ENCODE peak calls at places on chromosome 12, in five cellular contexts. M, G, B, E and J are unnamed samples.

GRCh38 chr12:83634726-83635267 is 948.1 kb downstream of the TMTC2 start:
- DNase-seq in M (no peak), G (no peak), B (no peak), E (no peak), J (no peak)

GRCh38 chr12:47949441-47950341 is 13.7 kb upstream of the TMEM106C start:
- DNase-seq in M (peak), G (peak), B (peak), E (peak), J (peak)

GRCh38 chr12:130826151-130826801 is 12.8 kb downstream of the STX2 start:
- DNase-seq in M (peak), G (no peak), B (peak), E (peak), J (peak)

GRCh38 chr12:75825686-75826085 is 205.9 kb downstream of the PHLDA1 start:
- DNase-seq in M (no peak), G (no peak), B (no peak), E (peak), J (no peak)

GRCh38 chr12:24034894-24035293 is 85.4 kb upstream of the SOX5 start:
- DNase-seq in M (no peak), G (no peak), B (no peak), E (no peak), J (no peak)

GRCh38 chr12:538731-539539 is 79.2 kb downstream of the B4GALNT3 start:
- DNase-seq in M (peak), G (no peak), B (no peak), E (peak), J (no peak)

GRCh38 chr12:111451232-111451631 is 45.5 kb downstream of the SH2B3 start:
- DNase-seq in M (no peak), G (no peak), B (no peak), E (no peak), J (no peak)

GRCh38 chr12:38116968-38117367 is 199.6 kb upstream of the ALG10B start:
- DNase-seq in M (no peak), G (no peak), B (no peak), E (no peak), J (no peak)

GRCh38 chr12:115752913-115753726 is 524.4 kb downstream of the MED13L start:
- DNase-seq in M (no peak), G (peak), B (peak), E (peak), J (peak)

GRCh38 chr12:89309452-89309802 is 42.9 kb downstream of the DUSP6 start:
- DNase-seq in M (no peak), G (no peak), B (no peak), E (no peak), J (no peak)

GRCh38 chr12:30043151-30043550 is 259.4 kb upstream of the TMTC1 start:
- DNase-seq in M (no peak), G (no peak), B (no peak), E (no peak), J (no peak)

GRCh38 chr12:67943295-67943892 is 45.9 kb upstream of the IFNG-AS1 start:
- DNase-seq in M (no peak), G (peak), B (peak), E (peak), J (peak)

GRCh38 chr12:55713721-55714120 is 2.1 kb upstream of the BLOC1S1 start:
- DNase-seq in M (no peak), G (no peak), B (no peak), E (peak), J (no peak)

GRCh38 chr12:11963841-11964471 is 106.8 kb upstream of the BCL2L14 start:
- DNase-seq in M (no peak), G (no peak), B (no peak), E (no peak), J (no peak)

GRCh38 chr12:124766745-124767074 is 97.0 kb downstream of the SCARB1 start:
- DNase-seq in M (no peak), G (no peak), B (no peak), E (no peak), J (no peak)

GRCh38 chr12:127060933-127061332 is 1206.0 kb upstream of the TMEM132C start:
- DNase-seq in M (no peak), G (no peak), B (no peak), E (no peak), J (no peak)

GRCh38 chr12:18646307-18646706 is 91.5 kb downstream of the PLCZ1 start:
- DNase-seq in M (no peak), G (no peak), B (no peak), E (no peak), J (no peak)

GRCh38 chr12:130916251-130916911 is 37.3 kb upstream of the ADGRD1 start:
- DNase-seq in M (peak), G (peak), B (peak), E (peak), J (peak)

GRCh38 chr12:19620222-19620621 is 180.9 kb downstream of the AEBP2 start:
- DNase-seq in M (no peak), G (no peak), B (no peak), E (peak), J (no peak)

GRCh38 chr12:49345840-49346658 is 639 bp upstream of the DNAJC22 start:
- DNase-seq in M (peak), G (no peak), B (no peak), E (no peak), J (no peak)

GRCh38 chr12:1630827-1631591 is 2.0 kb downstream of the WNT5B start:
- DNase-seq in M (no peak), G (no peak), B (peak), E (no peak), J (peak)

GRCh38 chr12:113591480-113591971 is 119.9 kb upstream of the LHX5 start:
- DNase-seq in M (peak), G (no peak), B (no peak), E (no peak), J (peak)

GRCh38 chr12:72246370-72246769 is 25.8 kb upstream of the TRHDE start:
- DNase-seq in M (no peak), G (no peak), B (no peak), E (no peak), J (no peak)

GRCh38 chr12:1162083-1162760 is 171.2 kb downstream of the ERC1 start:
- DNase-seq in M (no peak), G (no peak), B (no peak), E (no peak), J (no peak)

GRCh38 chr12:5210918-5211290 is 167.2 kb downstream of the KCNA5 start:
- DNase-seq in M (no peak), G (no peak), B (no peak), E (no peak), J (no peak)

GRCh38 chr12:14113031-14113430 is 131.6 kb upstream of the GRIN2B start:
- DNase-seq in M (no peak), G (no peak), B (no peak), E (no peak), J (no peak)

GRCh38 chr12:29768372-29768771 is 15.4 kb downstream of the TMTC1 start:
- DNase-seq in M (no peak), G (no peak), B (no peak), E (no peak), J (no peak)

GRCh38 chr12:125742413-125742812 is 677.2 kb downstream of the AACS start:
- DNase-seq in M (no peak), G (no peak), B (no peak), E (no peak), J (no peak)

GRCh38 chr12:108653082-108653516 is 19.4 kb upstream of the SELPLG start:
- DNase-seq in M (no peak), G (no peak), B (no peak), E (no peak), J (no peak)

GRCh38 chr12:96094201-96094600 is 58.8 kb upstream of the LTA4H start:
- DNase-seq in M (no peak), G (no peak), B (no peak), E (no peak), J (peak)

GRCh38 chr12:70451528-70451927 is 85.4 kb downstream of the KCNMB4 start:
- DNase-seq in M (no peak), G (no peak), B (no peak), E (no peak), J (no peak)

GRCh38 chr12:88579572-88579940 is 715 bp downstream of the KITLG start:
- DNase-seq in M (peak), G (no peak), B (peak), E (no peak), J (peak)

GRCh38 chr12:118102070-118102469 is 1.7 kb downstream of the VSIG10 start:
- DNase-seq in M (no peak), G (no peak), B (no peak), E (no peak), J (peak)

GRCh38 chr12:83573676-83574075 is 887.0 kb downstream of the TMTC2 start:
- DNase-seq in M (no peak), G (no peak), B (no peak), E (peak), J (no peak)

GRCh38 chr12:32467959-32468863 is 68.9 kb downstream of the FGD4 start:
- DNase-seq in M (no peak), G (no peak), B (no peak), E (no peak), J (no peak)

GRCh38 chr12:109804820-109805761 is 28.1 kb downstream of the TRPV4 start:
- DNase-seq in M (peak), G (peak), B (peak), E (peak), J (peak)

GRCh38 chr12:109870648-109871047 is 9.7 kb downstream of the GLTP start:
- DNase-seq in M (no peak), G (no peak), B (no peak), E (peak), J (no peak)

GRCh38 chr12:82757611-82758010 is 70.9 kb downstream of the TMTC2 start:
- DNase-seq in M (no peak), G (no peak), B (no peak), E (no peak), J (no peak)

GRCh38 chr12:4307593-4308333 is 13.2 kb upstream of the TIGAR start:
- DNase-seq in M (peak), G (peak), B (peak), E (peak), J (peak)

GRCh38 chr12:119227292-119227691 is 48.6 kb downstream of the HSPB8 start:
- DNase-seq in M (no peak), G (no peak), B (no peak), E (no peak), J (no peak)

GRCh38 chr12:54390176-54390667 is 5.7 kb upstream of the ZNF385A start:
- DNase-seq in M (no peak), G (no peak), B (no peak), E (no peak), J (peak)

GRCh38 chr12:54388214-54389138 is 3.9 kb upstream of the ZNF385A start:
- DNase-seq in M (no peak), G (no peak), B (no peak), E (no peak), J (no peak)

GRCh38 chr12:54390668-54391551 is 6.4 kb upstream of the ZNF385A start:
- DNase-seq in M (no peak), G (no peak), B (peak), E (no peak), J (peak)

GRCh38 chr12:54389536-54390175 is 5.1 kb upstream of the ZNF385A start:
- DNase-seq in M (no peak), G (no peak), B (no peak), E (no peak), J (no peak)

GRCh38 chr12:54389139-54389508 is 4.6 kb upstream of the ZNF385A start:
- DNase-seq in M (no peak), G (no peak), B (no peak), E (no peak), J (no peak)
- TF ChIP-seq CTCF in M (no peak), G (no peak), B (no peak), E (no peak), J (no peak)

GRCh38 chr12:27781680-27782079 is 1.6 kb upstream of the MANSC4 start:
- DNase-seq in M (no peak), G (no peak), B (no peak), E (peak), J (no peak)
- TF ChIP-seq CTCF in M (no peak), G (no peak), B (no peak), E (no peak), J (no peak)

GRCh38 chr12:121838096-121838495 is 20.6 kb downstream of the HPD start:
- DNase-seq in M (no peak), G (no peak), B (no peak), E (no peak), J (no peak)

GRCh38 chr12:121843236-121843982 is 15.2 kb downstream of the HPD start:
- DNase-seq in M (no peak), G (no peak), B (no peak), E (no peak), J (no peak)

GRCh38 chr12:121837680-121838079 is 21.0 kb downstream of the HPD start:
- DNase-seq in M (no peak), G (no peak), B (no peak), E (peak), J (no peak)

GRCh38 chr12:121839993-121840761 is 18.5 kb downstream of the HPD start:
- DNase-seq in M (no peak), G (no peak), B (no peak), E (no peak), J (no peak)

DNA sequence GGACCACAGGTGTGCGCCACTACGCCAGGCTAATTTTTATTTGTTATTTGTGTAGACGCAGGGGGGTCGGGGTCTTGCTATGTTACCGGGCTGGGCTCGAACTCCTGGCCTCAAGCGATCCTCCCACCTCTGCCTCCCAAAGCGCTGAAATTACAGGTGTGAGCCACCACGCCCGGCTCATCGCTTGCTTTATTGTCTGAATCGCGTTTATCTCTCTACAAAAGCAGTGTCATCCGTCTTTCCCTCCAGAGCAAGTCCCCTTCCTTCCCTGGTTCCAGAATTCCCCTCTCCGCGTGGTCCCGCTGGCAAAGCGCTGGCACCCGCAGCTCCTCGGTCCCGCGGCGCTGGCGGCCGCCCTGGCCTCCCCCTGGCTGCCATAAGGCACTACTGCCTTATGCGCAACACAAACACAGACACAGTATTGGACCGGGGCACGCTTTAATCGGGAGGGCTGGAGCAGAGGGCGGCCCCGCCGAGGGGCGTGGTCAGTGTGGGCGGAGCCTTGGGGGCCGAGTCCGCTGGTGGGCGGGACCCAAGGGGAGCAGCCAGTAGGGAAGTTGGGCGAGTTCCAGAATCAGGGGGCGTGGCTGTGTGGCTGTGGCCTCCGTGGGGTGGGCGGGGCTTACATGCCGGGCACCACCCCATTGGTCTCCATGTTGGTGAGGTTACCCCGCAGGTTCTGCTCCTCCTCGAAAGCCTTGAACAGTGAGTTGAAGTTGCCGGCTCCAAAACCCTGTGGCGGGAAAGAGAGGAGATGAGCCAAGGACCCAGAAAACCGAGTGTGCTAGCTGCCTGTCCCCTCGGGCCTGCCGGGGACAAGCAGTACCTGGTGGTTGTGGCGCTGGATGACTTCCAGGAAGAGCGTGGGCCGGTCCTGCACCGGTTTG is 19.3 kb downstream of the HPD start:
- DNase-seq in M (peak), G (peak), B (peak), E (peak), J (peak)
- TF ChIP-seq CTCF in M (peak), G (no peak), B (peak), E (peak), J (peak)

DNA sequence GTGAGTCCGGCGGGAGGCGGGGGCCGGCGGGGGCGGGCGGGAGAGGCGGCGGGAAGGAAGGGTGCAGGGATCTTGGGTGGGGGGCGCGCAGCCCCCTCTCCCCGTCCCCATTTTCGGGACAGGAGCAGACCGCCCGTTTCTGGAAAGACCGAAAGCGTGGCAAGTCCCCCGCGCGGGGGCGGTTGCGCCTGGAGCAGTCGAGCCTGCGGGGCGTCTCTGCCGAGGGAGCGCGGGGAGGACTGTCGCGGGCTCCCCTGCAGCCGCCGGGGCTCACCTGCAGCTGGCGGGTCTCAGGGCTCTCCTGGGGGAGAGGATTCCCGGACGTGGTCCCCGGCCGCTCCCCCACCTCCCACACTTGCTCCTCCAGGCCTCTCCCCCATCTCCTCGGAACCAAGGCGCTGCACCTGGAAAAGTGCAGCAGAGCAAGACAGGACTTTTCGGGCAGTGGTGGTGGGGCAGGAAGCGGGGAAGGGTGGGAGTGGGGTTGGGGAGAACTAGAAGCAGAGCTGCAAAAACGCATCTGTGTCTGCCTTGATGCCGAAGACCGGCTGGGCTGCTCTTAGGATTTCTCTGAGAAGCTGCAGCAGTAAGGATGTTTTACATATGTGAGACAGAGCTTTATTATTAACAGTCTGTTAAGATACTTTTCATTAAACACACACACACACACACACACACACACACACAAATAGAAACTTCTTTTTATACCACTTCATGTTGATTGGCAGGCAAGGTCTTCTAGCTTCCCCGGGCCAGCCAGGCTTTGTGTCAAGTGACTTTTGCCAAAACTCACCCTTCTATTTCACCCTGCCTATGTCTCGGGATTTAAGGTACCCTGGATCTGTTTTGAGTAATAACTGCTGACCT is 680 bp downstream of the C12orf75 start:
- DNase-seq in M (no peak), G (no peak), B (peak), E (no peak), J (peak)
- TF ChIP-seq CTCF in M (no peak), G (no peak), B (no peak), E (no peak), J (no peak)

GRCh38 chr12:66903782-66904396 is 225.0 kb upstream of the GRIP1 start:
- DNase-seq in M (no peak), G (no peak), B (no peak), E (no peak), J (no peak)
- TF ChIP-seq CTCF in M (no peak), G (no peak), B (no peak), E (no peak), J (no peak)

GRCh38 chr12:42483534-42483857 is 106.0 kb downstream of the PRICKLE1 start:
- DNase-seq in M (no peak), G (no peak), B (no peak), E (no peak), J (peak)
- TF ChIP-seq CTCF in M (no peak), G (no peak), B (no peak), E (no peak), J (no peak)

DNA sequence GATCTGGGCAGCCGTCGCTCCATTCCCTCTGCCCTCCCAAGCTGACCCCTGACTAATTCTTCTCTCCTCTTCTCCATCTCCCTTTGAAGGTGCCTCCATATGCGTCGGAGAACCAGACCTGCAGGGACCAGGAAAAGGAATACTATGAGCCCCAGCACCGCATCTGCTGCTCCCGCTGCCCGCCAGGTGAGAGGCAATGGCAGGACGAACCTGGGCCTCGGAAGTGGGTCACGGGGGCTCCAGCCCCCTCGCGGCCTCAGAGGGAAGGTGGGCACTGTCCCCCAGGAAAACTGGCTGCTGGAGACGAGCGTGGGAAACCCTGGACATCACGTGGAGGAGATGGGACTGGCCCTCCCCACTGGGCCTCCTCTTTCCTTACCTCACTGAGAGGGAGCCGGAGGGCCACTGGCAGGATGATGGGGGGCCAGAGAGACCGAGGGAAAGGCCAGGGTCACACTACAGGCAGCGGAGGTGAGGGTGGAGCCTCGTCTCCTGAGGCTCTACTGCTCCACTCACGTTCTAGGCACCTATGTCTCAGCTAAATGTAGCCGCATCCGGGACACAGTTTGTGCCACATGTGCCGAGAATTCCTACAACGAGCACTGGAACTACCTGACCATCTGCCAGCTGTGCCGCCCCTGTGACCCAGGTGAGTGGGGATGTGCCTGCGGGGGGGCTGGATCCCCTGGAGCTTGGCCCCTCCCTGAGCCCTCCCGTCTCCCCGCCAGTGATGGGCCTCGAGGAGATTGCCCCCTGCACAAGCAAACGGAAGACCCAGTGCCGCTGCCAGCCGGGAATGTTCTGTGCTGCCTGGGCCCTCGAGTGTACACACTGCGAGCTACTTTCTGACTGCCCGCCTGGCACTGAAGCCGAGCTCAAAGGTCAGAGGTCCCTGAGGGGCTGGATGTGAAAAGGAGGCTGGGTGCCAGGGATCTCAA is 806 bp downstream of the LTBR start:
- DNase-seq in M (no peak), G (no peak), B (no peak), E (no peak), J (no peak)
- TF ChIP-seq CTCF in M (no peak), G (no peak), B (no peak), E (no peak), J (no peak)

GRCh38 chr12:122866950-122867607 is 28.8 kb downstream of the VPS37B start:
- DNase-seq in M (peak), G (no peak), B (no peak), E (no peak), J (no peak)

GRCh38 chr12:122869207-122869973 is 26.5 kb downstream of the VPS37B start:
- DNase-seq in M (no peak), G (no peak), B (no peak), E (no peak), J (no peak)

GRCh38 chr12:122866379-122866778 is 29.5 kb downstream of the VPS37B start:
- DNase-seq in M (peak), G (no peak), B (no peak), E (no peak), J (no peak)

GRCh38 chr12:122868471-122869177 is 27.3 kb downstream of the VPS37B start:
- DNase-seq in M (peak), G (no peak), B (no peak), E (no peak), J (no peak)

GRCh38 chr12:122867701-122868461 is 28.0 kb downstream of the VPS37B start:
- DNase-seq in M (peak), G (no peak), B (no peak), E (no peak), J (peak)
- TF ChIP-seq CTCF in M (peak), G (peak), B (peak), E (no peak), J (peak)